ENCODE peak calls at places on chromosomes 1 and 21, in nine cellular contexts. One of them, this sample, is unnamed.

GRCh38 chr1:206839857-206840256 is 25.6 kb upstream of the IL20 start:
- DNase-seq in OCI-LY7: no peak
- DNase-seq in fibroblast of lung: peak
- DNase-seq in psoas muscle: no peak
- DNase-seq in Panc1: no peak
- DNase-seq in GM12865: no peak
- DNase-seq in fibroblast of pulmonary artery: peak
- DNase-seq in GM06990: no peak
- DNase-seq in adrenal gland: no peak
- DNase-seq in this sample: peak

GRCh38 chr21:20997633-20998455 is at the start of gene NCAM2:
- DNase-seq in OCI-LY7: no peak
- DNase-seq in fibroblast of lung: peak
- DNase-seq in psoas muscle: peak
- DNase-seq in Panc1: no peak
- DNase-seq in GM12865: peak
- DNase-seq in fibroblast of pulmonary artery: peak
- DNase-seq in GM06990: peak
- DNase-seq in adrenal gland: peak
- DNase-seq in this sample: peak

GRCh38 chr1:233998926-233999325 is 94.5 kb downstream of the SLC35F3 start:
- DNase-seq in OCI-LY7: no peak
- DNase-seq in fibroblast of lung: no peak
- DNase-seq in psoas muscle: no peak
- DNase-seq in Panc1: no peak
- DNase-seq in GM12865: no peak
- DNase-seq in fibroblast of pulmonary artery: no peak
- DNase-seq in GM06990: no peak
- DNase-seq in adrenal gland: no peak
- DNase-seq in this sample: no peak

GRCh38 chr1:116254776-116255175 is 118.3 kb upstream of the ATP1A1 start:
- DNase-seq in OCI-LY7: no peak
- DNase-seq in fibroblast of lung: peak
- DNase-seq in psoas muscle: no peak
- DNase-seq in Panc1: no peak
- DNase-seq in GM12865: no peak
- DNase-seq in fibroblast of pulmonary artery: no peak
- DNase-seq in GM06990: no peak
- DNase-seq in adrenal gland: no peak
- DNase-seq in this sample: peak

GRCh38 chr21:23480591-23481270 is 2126.6 kb downstream of the MRPL39 start:
- DNase-seq in OCI-LY7: no peak
- DNase-seq in fibroblast of lung: no peak
- DNase-seq in psoas muscle: no peak
- DNase-seq in Panc1: no peak
- DNase-seq in GM12865: no peak
- DNase-seq in fibroblast of pulmonary artery: no peak
- DNase-seq in GM06990: no peak
- DNase-seq in adrenal gland: no peak
- DNase-seq in this sample: no peak

GRCh38 chr21:26072891-26073615 is 97.5 kb downstream of the APP start:
- DNase-seq in OCI-LY7: no peak
- DNase-seq in fibroblast of lung: peak
- DNase-seq in psoas muscle: no peak
- DNase-seq in Panc1: no peak
- DNase-seq in GM12865: no peak
- DNase-seq in fibroblast of pulmonary artery: peak
- DNase-seq in GM06990: no peak
- DNase-seq in adrenal gland: no peak
- DNase-seq in this sample: peak

GRCh38 chr1:119341372-119341947 is 27.1 kb upstream of the HAO2 start:
- DNase-seq in OCI-LY7: no peak
- DNase-seq in fibroblast of lung: no peak
- DNase-seq in psoas muscle: no peak
- DNase-seq in Panc1: no peak
- DNase-seq in GM12865: no peak
- DNase-seq in fibroblast of pulmonary artery: no peak
- DNase-seq in GM06990: no peak
- DNase-seq in adrenal gland: no peak
- DNase-seq in this sample: no peak

GRCh38 chr21:35329940-35330670 is 281.0 kb upstream of the RUNX1 start:
- DNase-seq in OCI-LY7: no peak
- DNase-seq in fibroblast of lung: peak
- DNase-seq in psoas muscle: no peak
- DNase-seq in Panc1: no peak
- DNase-seq in GM12865: no peak
- DNase-seq in fibroblast of pulmonary artery: no peak
- DNase-seq in GM06990: no peak
- DNase-seq in adrenal gland: no peak
- DNase-seq in this sample: no peak

GRCh38 chr1:33637846-33638440 is 165.5 kb downstream of the ZSCAN20 start:
- DNase-seq in OCI-LY7: no peak
- DNase-seq in fibroblast of lung: peak
- DNase-seq in psoas muscle: no peak
- DNase-seq in Panc1: no peak
- DNase-seq in GM12865: no peak
- DNase-seq in fibroblast of pulmonary artery: no peak
- DNase-seq in GM06990: no peak
- DNase-seq in adrenal gland: no peak
- DNase-seq in this sample: no peak

GRCh38 chr1:175206687-175207086 is 14.1 kb upstream of the KIAA0040 start:
- DNase-seq in OCI-LY7: no peak
- DNase-seq in fibroblast of lung: no peak
- DNase-seq in psoas muscle: no peak
- DNase-seq in Panc1: no peak
- DNase-seq in GM12865: no peak
- DNase-seq in fibroblast of pulmonary artery: peak
- DNase-seq in GM06990: no peak
- DNase-seq in adrenal gland: no peak
- DNase-seq in this sample: no peak

GRCh38 chr1:55051169-55051568 is 11.8 kb downstream of the PCSK9 start:
- DNase-seq in OCI-LY7: no peak
- DNase-seq in fibroblast of lung: no peak
- DNase-seq in psoas muscle: no peak
- DNase-seq in Panc1: no peak
- DNase-seq in GM12865: no peak
- DNase-seq in fibroblast of pulmonary artery: no peak
- DNase-seq in GM06990: no peak
- DNase-seq in adrenal gland: no peak
- DNase-seq in this sample: no peak

GRCh38 chr1:55048453-55049270 is 9.3 kb downstream of the PCSK9 start:
- DNase-seq in OCI-LY7: no peak
- DNase-seq in fibroblast of lung: no peak
- DNase-seq in psoas muscle: no peak
- DNase-seq in Panc1: no peak
- DNase-seq in GM12865: no peak
- DNase-seq in fibroblast of pulmonary artery: no peak
- DNase-seq in GM06990: no peak
- DNase-seq in adrenal gland: no peak
- DNase-seq in this sample: no peak

GRCh38 chr1:55050283-55050682 is 10.9 kb downstream of the PCSK9 start:
- DNase-seq in OCI-LY7: no peak
- DNase-seq in fibroblast of lung: peak
- DNase-seq in psoas muscle: no peak
- DNase-seq in Panc1: no peak
- DNase-seq in GM12865: no peak
- DNase-seq in fibroblast of pulmonary artery: peak
- DNase-seq in GM06990: no peak
- DNase-seq in adrenal gland: peak
- DNase-seq in this sample: peak

GRCh38 chr1:55049914-55050278 is 10.5 kb downstream of the PCSK9 start:
- DNase-seq in OCI-LY7: no peak
- DNase-seq in fibroblast of lung: peak
- DNase-seq in psoas muscle: no peak
- DNase-seq in Panc1: no peak
- DNase-seq in GM12865: no peak
- DNase-seq in fibroblast of pulmonary artery: peak
- DNase-seq in GM06990: no peak
- DNase-seq in adrenal gland: peak
- DNase-seq in this sample: peak

DNA sequence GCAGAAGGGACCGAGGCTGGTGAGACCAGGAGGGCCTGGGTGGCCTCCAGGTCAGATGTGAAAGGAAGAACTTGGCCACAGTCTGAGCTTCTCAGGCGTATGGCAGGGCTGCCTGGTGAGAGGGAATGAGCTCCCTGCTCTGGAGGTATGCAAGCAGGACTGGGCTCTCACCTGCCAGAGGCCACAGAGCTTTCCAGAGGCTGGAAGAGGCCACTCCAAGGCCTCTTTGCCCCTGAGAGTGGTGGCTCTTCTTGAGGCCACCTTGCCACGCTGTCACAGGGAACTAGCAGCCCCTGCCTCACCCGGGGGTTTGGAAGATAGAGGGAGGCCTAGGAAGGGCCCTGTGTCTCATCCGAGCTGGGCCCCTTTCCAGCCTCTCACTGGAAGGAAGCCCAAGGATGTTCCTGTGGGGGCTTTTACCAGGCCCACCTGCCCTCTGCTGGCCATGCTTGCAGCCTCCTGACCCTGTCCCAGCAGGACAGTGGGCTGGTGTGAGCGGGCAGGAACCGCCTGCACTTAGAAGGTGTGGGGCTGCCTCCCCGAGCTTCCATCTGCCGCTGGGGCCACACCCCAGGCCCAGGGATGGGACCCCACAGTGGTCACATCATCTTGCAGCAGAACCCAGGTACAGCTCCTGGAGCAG is 10.0 kb downstream of the PCSK9 start:
- DNase-seq in OCI-LY7: no peak
- DNase-seq in fibroblast of lung: no peak
- DNase-seq in psoas muscle: no peak
- DNase-seq in Panc1: no peak
- DNase-seq in GM12865: no peak
- DNase-seq in fibroblast of pulmonary artery: no peak
- DNase-seq in GM06990: no peak
- DNase-seq in adrenal gland: no peak
- DNase-seq in this sample: no peak
- TF ChIP-seq CTCF in OCI-LY7: no peak
- TF ChIP-seq CTCF in fibroblast of lung: no peak
- TF ChIP-seq CTCF in psoas muscle: no peak
- TF ChIP-seq CTCF in Panc1: no peak
- TF ChIP-seq CTCF in GM12865: no peak
- TF ChIP-seq CTCF in fibroblast of pulmonary artery: no peak
- TF ChIP-seq CTCF in GM06990: no peak
- TF ChIP-seq CTCF in adrenal gland: no peak
- TF ChIP-seq CTCF in this sample: no peak

DNA sequence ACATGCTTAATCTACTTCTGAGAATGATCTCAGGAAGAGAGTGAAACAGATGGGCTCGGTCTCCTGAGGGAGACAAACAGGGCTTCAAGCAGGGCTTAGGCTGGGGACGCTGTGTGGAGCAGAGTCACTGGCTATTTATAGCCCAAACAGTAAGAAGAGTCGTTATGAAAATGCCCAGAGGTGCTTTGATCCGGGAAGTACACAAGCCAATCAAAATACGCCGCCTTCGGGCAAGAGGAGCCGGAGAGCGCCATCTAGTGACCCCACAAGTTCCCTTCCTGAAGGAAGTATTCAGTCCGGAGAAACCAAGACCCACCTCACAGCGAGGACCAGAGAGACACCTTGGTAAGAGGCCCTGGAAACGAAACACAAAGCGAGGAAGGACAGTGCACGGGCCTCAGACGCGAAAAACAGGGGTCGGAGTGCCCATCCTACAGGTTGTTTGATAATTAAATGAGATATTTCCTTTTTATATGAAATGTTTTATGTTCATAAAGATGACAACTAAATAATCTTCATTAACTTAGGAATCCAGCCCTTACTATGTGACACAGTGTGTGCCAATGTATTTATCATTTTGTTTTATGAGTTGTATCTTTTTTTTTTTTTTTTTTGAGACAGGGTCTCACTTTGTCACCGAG is 25.0 kb upstream of the SCCPDH start:
- DNase-seq in OCI-LY7: peak
- DNase-seq in fibroblast of lung: peak
- DNase-seq in psoas muscle: peak
- DNase-seq in Panc1: peak
- DNase-seq in GM12865: peak
- DNase-seq in fibroblast of pulmonary artery: peak
- DNase-seq in GM06990: peak
- DNase-seq in adrenal gland: peak
- DNase-seq in this sample: peak
- H3K4me3 ChIP-seq in OCI-LY7: no peak
- H3K4me3 ChIP-seq in fibroblast of lung: no peak
- H3K4me3 ChIP-seq in psoas muscle: peak
- H3K4me3 ChIP-seq in Panc1: peak
- H3K4me3 ChIP-seq in GM12865: peak
- H3K4me3 ChIP-seq in fibroblast of pulmonary artery: peak
- H3K4me3 ChIP-seq in GM06990: peak
- H3K4me3 ChIP-seq in adrenal gland: no peak
- H3K4me3 ChIP-seq in this sample: peak

DNA sequence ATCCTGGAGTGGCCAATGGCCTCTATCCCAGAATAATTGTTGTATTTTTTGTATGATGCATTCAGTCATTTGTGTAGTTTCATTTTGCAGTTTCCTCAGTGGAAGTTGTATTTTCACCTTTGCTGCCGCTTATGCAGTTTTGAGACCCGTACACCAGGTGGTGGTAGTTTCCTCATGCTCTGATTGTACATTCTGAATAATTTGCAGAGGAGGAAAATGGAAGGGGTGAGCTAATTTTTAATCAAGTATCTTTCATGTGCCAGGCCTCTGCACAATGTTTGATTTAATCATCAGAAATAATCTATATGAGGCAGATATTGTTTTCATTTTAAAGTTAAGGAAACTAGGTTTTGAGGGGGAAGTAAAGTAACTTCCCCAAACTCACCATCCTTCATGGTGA is 29.5 kb downstream of the HLX start:
- DNase-seq in OCI-LY7: no peak
- DNase-seq in fibroblast of lung: no peak
- DNase-seq in psoas muscle: no peak
- DNase-seq in Panc1: peak
- DNase-seq in GM12865: peak
- DNase-seq in fibroblast of pulmonary artery: peak
- DNase-seq in GM06990: no peak
- DNase-seq in adrenal gland: no peak
- DNase-seq in this sample: peak
- TF ChIP-seq CTCF in OCI-LY7: peak
- TF ChIP-seq CTCF in fibroblast of lung: peak
- TF ChIP-seq CTCF in psoas muscle: peak
- TF ChIP-seq CTCF in Panc1: peak
- TF ChIP-seq CTCF in GM12865: peak
- TF ChIP-seq CTCF in fibroblast of pulmonary artery: peak
- TF ChIP-seq CTCF in GM06990: peak
- TF ChIP-seq CTCF in adrenal gland: peak
- TF ChIP-seq CTCF in this sample: peak

DNA sequence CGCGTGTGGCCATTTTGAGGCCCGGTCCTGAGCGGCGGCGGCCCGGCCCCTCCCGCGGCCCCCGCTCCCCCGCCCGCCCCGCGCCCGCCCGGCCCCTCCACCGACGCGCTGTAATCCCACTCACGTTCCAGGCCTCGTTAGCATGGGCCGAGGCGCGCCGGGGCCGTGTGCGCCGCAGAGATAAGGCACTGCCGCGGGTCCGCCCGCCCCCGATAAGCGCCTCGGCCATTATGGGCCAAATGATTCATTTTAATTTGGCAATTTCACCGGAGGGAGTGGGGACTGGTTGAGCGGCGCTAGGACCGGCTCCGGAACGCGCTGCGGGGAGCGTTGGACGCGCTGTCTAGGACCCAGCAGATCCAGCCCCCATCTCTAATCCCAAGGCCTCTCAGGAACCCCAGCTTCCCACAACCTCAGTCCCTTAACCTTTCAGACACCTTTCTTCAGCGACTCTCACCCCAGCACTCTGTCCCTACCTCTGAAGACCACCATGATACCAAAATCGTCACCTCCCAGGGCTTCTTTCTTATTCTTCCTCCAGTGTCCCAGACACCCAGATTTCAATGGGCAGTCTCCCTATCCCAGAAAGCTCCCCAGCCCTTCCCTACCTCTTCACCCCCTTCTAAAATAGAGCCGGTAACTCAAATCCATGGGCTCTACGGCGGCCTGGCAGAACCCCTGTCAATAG is at the start of gene TAL1:
- DNase-seq in OCI-LY7: no peak
- DNase-seq in fibroblast of lung: no peak
- DNase-seq in psoas muscle: peak
- DNase-seq in Panc1: no peak
- DNase-seq in GM12865: no peak
- DNase-seq in fibroblast of pulmonary artery: no peak
- DNase-seq in GM06990: no peak
- DNase-seq in adrenal gland: no peak
- DNase-seq in this sample: no peak
- H3K4me3 ChIP-seq in OCI-LY7: no peak
- H3K4me3 ChIP-seq in fibroblast of lung: no peak
- H3K4me3 ChIP-seq in psoas muscle: peak
- H3K4me3 ChIP-seq in Panc1: no peak
- H3K4me3 ChIP-seq in GM12865: no peak
- H3K4me3 ChIP-seq in fibroblast of pulmonary artery: peak
- H3K4me3 ChIP-seq in GM06990: no peak
- H3K4me3 ChIP-seq in adrenal gland: no peak
- H3K4me3 ChIP-seq in this sample: peak